ENCODE peak calls at places on chromosomes 6 and 20, in eight cellular contexts. U is cardiac septum, L is fibroblast of the conjunctiva, T is AG04450, O is A549, I is substantia nigra, F is pancreas, X is HS-27A. B is an unnamed sample.

GRCh38 chr6:113750148-113750547 is 107.0 kb upstream of the MARCKS start:
- DNase-seq in U (no peak), L (no peak), T (no peak), O (no peak), I (no peak), F (no peak), X (no peak), B (no peak)

GRCh38 chr20:48827880-48828733 is at the start of gene PREX1:
- DNase-seq in U (peak; percentile 92), L (peak; percentile 17), T (no peak), O (peak; percentile 77), I (peak; percentile 90), F (peak; percentile 84), X (no peak), B (peak; percentile 52)

GRCh38 chr6:14547284-14548001 is 429.9 kb downstream of the CD83 start:
- DNase-seq in U (no peak), L (no peak), T (no peak), O (no peak), I (no peak), F (no peak), X (no peak), B (no peak)

GRCh38 chr6:34657307-34657978 is 39.1 kb downstream of the ILRUN start:
- DNase-seq in U (no peak), L (peak; percentile 82), T (peak; percentile 66), O (peak; percentile 60), I (peak; percentile 6), F (no peak), X (peak; percentile 69), B (no peak)

GRCh38 chr6:12507641-12508040 is 208.9 kb upstream of the PHACTR1 start:
- DNase-seq in U (no peak), L (no peak), T (no peak), O (no peak), I (no peak), F (no peak), X (no peak), B (no peak)

GRCh38 chr20:14972256-14972655 is 634.8 kb upstream of the FLRT3 start:
- DNase-seq in U (no peak), L (no peak), T (no peak), O (no peak), I (no peak), F (no peak), X (no peak), B (no peak)

GRCh38 chr6:13559968-13560650 is 14.3 kb upstream of the SIRT5 start:
- DNase-seq in U (no peak), L (no peak), T (no peak), O (no peak), I (no peak), F (no peak), X (no peak), B (no peak)

GRCh38 chr6:84027340-84028183 is 6.0 kb upstream of the MRAP2 start:
- DNase-seq in U (no peak), L (peak; percentile 35), T (no peak), O (peak; percentile 5), I (peak; percentile 3), F (no peak), X (no peak), B (no peak)

GRCh38 chr6:1872649-1873131 is 263.0 kb downstream of the FOXC1 start:
- DNase-seq in U (no peak), L (peak; percentile 3), T (peak; percentile 61), O (no peak), I (no peak), F (no peak), X (no peak), B (peak; percentile 33)